ENCODE peak calls at places on chromosomes 4 and X, in seven cellular contexts. H is lung; Y is EL; G is activated CD4-positive, alpha-beta T cell treated with anti-CD3 and anti-CD28 coated beads for 4 hours; F is Kasumi-1; B is stimulated activated CD4-positive, alpha-beta T cell treated with anti-CD3 and anti-CD28 coated beads, Interleukin-12 subunit alpha, Interleukin-12 subunit beta, amount 100 ng/mL, for 24 hours; X is substantia nigra. O is an unnamed sample.

GRCh38 chr4:187258651-187259401 is 535.2 kb upstream of the FAT1 start:
- DNase-seq in H (no peak), Y (no peak), G (no peak), F (no peak), B (no peak), X (no peak), O (no peak)

GRCh38 chrX:2261838-2262678 is 238.7 kb downstream of the DHRSX start:
- DNase-seq in H (no peak), Y (no peak), G (no peak), F (no peak), B (no peak), X (no peak), O (no peak)

GRCh38 chr4:104751468-104751867 is 256.8 kb upstream of the CXXC4 start:
- DNase-seq in H (no peak), Y (no peak), G (no peak), F (no peak), B (no peak), X (no peak), O (no peak)

GRCh38 chrX:10648608-10649007 is 28.2 kb upstream of the MID1 start:
- DNase-seq in H (no peak), Y (peak; percentile 17), G (no peak), F (no peak), B (no peak), X (no peak), O (no peak)

GRCh38 chr4:166257891-166258290 is 384.9 kb downstream of the TLL1 start:
- DNase-seq in H (no peak), Y (no peak), G (no peak), F (no peak), B (no peak), X (no peak), O (no peak)

GRCh38 chrX:54931107-54931506 is 10.5 kb downstream of the TRO start:
- DNase-seq in H (no peak), Y (no peak), G (no peak), F (no peak), B (no peak), X (no peak), O (no peak)

GRCh38 chrX:63884821-63885790 is 100.1 kb upstream of the ARHGEF9 start:
- DNase-seq in H (no peak), Y (no peak), G (no peak), F (no peak), B (no peak), X (no peak), O (no peak)

GRCh38 chr4:181674315-181674714 is 568.9 kb upstream of the TENM3 start:
- DNase-seq in H (no peak), Y (no peak), G (no peak), F (no peak), B (no peak), X (no peak), O (no peak)